ENCODE peak calls at places on chromosomes 16 and 17, in eight cellular contexts. One of them, this sample, is unnamed.

GRCh38 chr16:54424043-54424451 is 137.5 kb upstream of the IRX3 start:
- DNase-seq in fibroblast of pulmonary artery: no peak
- DNase-seq in small intestine: no peak
- DNase-seq in HCEC 1CT: no peak
- DNase-seq in endothelial cell: no peak
- DNase-seq in activated CD4-positive, CD25-positive, alpha-beta regulatory T cell: no peak
- DNase-seq in ELR: peak; percentile 57
- DNase-seq in putamen: no peak
- DNase-seq in this sample: no peak

GRCh38 chr16:27824786-27825185 is 238.7 kb downstream of the GSG1L start:
- DNase-seq in activated CD4-positive, CD25-positive, alpha-beta regulatory T cell: no peak
- DNase-seq in HCEC 1CT: no peak
- DNase-seq in ELR: no peak
- DNase-seq in putamen: no peak
- DNase-seq in small intestine: no peak
- DNase-seq in endothelial cell: no peak
- DNase-seq in fibroblast of pulmonary artery: no peak
- DNase-seq in this sample: no peak

GRCh38 chr16:1787056-1787321 is 4.2 kb downstream of the NUBP2 start:
- DNase-seq in HCEC 1CT: no peak
- DNase-seq in ELR: no peak
- DNase-seq in fibroblast of pulmonary artery: no peak
- DNase-seq in activated CD4-positive, CD25-positive, alpha-beta regulatory T cell: no peak
- DNase-seq in small intestine: no peak
- DNase-seq in endothelial cell: no peak
- DNase-seq in putamen: no peak
- DNase-seq in this sample: no peak

GRCh38 chr16:48591976-48592375 is 18.0 kb downstream of the N4BP1 start:
- DNase-seq in HCEC 1CT: no peak
- DNase-seq in ELR: no peak
- DNase-seq in endothelial cell: no peak
- DNase-seq in activated CD4-positive, CD25-positive, alpha-beta regulatory T cell: no peak
- DNase-seq in fibroblast of pulmonary artery: no peak
- DNase-seq in small intestine: peak; percentile 21
- DNase-seq in putamen: no peak
- DNase-seq in this sample: no peak

GRCh38 chr17:71472809-71473789 is 647.7 kb upstream of the SOX9 start:
- DNase-seq in putamen: peak; percentile 22
- DNase-seq in ELR: peak; percentile 82
- DNase-seq in activated CD4-positive, CD25-positive, alpha-beta regulatory T cell: no peak
- DNase-seq in endothelial cell: peak; percentile 31
- DNase-seq in HCEC 1CT: peak; percentile 42
- DNase-seq in small intestine: peak; percentile 64
- DNase-seq in fibroblast of pulmonary artery: peak; percentile 76
- DNase-seq in this sample: peak; percentile 62

GRCh38 chr17:78679495-78680395 is 102.3 kb downstream of the CYTH1 start:
- DNase-seq in fibroblast of pulmonary artery: no peak
- DNase-seq in small intestine: no peak
- DNase-seq in putamen: no peak
- DNase-seq in endothelial cell: no peak
- DNase-seq in ELR: no peak
- DNase-seq in activated CD4-positive, CD25-positive, alpha-beta regulatory T cell: no peak
- DNase-seq in HCEC 1CT: no peak
- DNase-seq in this sample: no peak

GRCh38 chr17:65749479-65749878 is 188.0 kb upstream of the AXIN2 start:
- DNase-seq in endothelial cell: no peak
- DNase-seq in activated CD4-positive, CD25-positive, alpha-beta regulatory T cell: no peak
- DNase-seq in fibroblast of pulmonary artery: peak; percentile 46
- DNase-seq in ELR: peak; percentile 65
- DNase-seq in small intestine: no peak
- DNase-seq in HCEC 1CT: peak; percentile 34
- DNase-seq in putamen: no peak
- DNase-seq in this sample: no peak

GRCh38 chr17:53719229-53719628 is 103.5 kb upstream of the KIF2B start:
- DNase-seq in ELR: peak; percentile 13
- DNase-seq in HCEC 1CT: no peak
- DNase-seq in activated CD4-positive, CD25-positive, alpha-beta regulatory T cell: no peak
- DNase-seq in fibroblast of pulmonary artery: no peak
- DNase-seq in putamen: no peak
- DNase-seq in endothelial cell: no peak
- DNase-seq in small intestine: no peak
- DNase-seq in this sample: no peak

GRCh38 chr17:74201250-74201649 is 2.2 kb upstream of the RPL38 start:
- DNase-seq in HCEC 1CT: peak; percentile 71
- DNase-seq in fibroblast of pulmonary artery: peak; percentile 69
- DNase-seq in activated CD4-positive, CD25-positive, alpha-beta regulatory T cell: no peak
- DNase-seq in small intestine: peak; percentile 38
- DNase-seq in endothelial cell: no peak
- DNase-seq in ELR: peak; percentile 39
- DNase-seq in putamen: no peak
- DNase-seq in this sample: peak; percentile 69

GRCh38 chr17:64155751-64156544 is 26.0 kb upstream of the ERN1 start:
- DNase-seq in fibroblast of pulmonary artery: peak; percentile 74
- DNase-seq in small intestine: no peak
- DNase-seq in ELR: peak; percentile 13
- DNase-seq in activated CD4-positive, CD25-positive, alpha-beta regulatory T cell: no peak
- DNase-seq in endothelial cell: no peak
- DNase-seq in HCEC 1CT: no peak
- DNase-seq in putamen: peak; percentile 95
- DNase-seq in this sample: no peak

GRCh38 chr17:79790805-79791353 is 6.0 kb downstream of the CBX8 start:
- DNase-seq in small intestine: no peak
- DNase-seq in endothelial cell: no peak
- DNase-seq in fibroblast of pulmonary artery: no peak
- DNase-seq in ELR: no peak
- DNase-seq in activated CD4-positive, CD25-positive, alpha-beta regulatory T cell: no peak
- DNase-seq in HCEC 1CT: no peak
- DNase-seq in putamen: no peak
- DNase-seq in this sample: no peak

GRCh38 chr17:18037482-18037881 is 1.5 kb downstream of the ATPAF2 start:
- DNase-seq in activated CD4-positive, CD25-positive, alpha-beta regulatory T cell: no peak
- DNase-seq in ELR: no peak
- DNase-seq in fibroblast of pulmonary artery: no peak
- DNase-seq in putamen: no peak
- DNase-seq in endothelial cell: no peak
- DNase-seq in HCEC 1CT: no peak
- DNase-seq in small intestine: no peak
- DNase-seq in this sample: no peak

GRCh38 chr17:14011740-14012405 is 57.4 kb upstream of the COX10 start:
- DNase-seq in activated CD4-positive, CD25-positive, alpha-beta regulatory T cell: no peak
- DNase-seq in small intestine: no peak
- DNase-seq in ELR: no peak
- DNase-seq in HCEC 1CT: no peak
- DNase-seq in fibroblast of pulmonary artery: no peak
- DNase-seq in endothelial cell: peak; percentile 7
- DNase-seq in putamen: no peak
- DNase-seq in this sample: no peak

GRCh38 chr16:4801962-4802658 is at the start of gene ROGDI:
- DNase-seq in fibroblast of pulmonary artery: peak; percentile 31
- DNase-seq in putamen: peak; percentile 73
- DNase-seq in ELR: peak; percentile 63
- DNase-seq in activated CD4-positive, CD25-positive, alpha-beta regulatory T cell: peak; percentile 44
- DNase-seq in endothelial cell: peak; percentile 57
- DNase-seq in HCEC 1CT: peak; percentile 3
- DNase-seq in small intestine: peak; percentile 95
- DNase-seq in this sample: peak; percentile 90

GRCh38 chr17:44795421-44795820 is 34.7 kb downstream of the GJC1 start:
- DNase-seq in fibroblast of pulmonary artery: no peak
- DNase-seq in endothelial cell: no peak
- DNase-seq in activated CD4-positive, CD25-positive, alpha-beta regulatory T cell: no peak
- DNase-seq in HCEC 1CT: no peak
- DNase-seq in small intestine: no peak
- DNase-seq in putamen: no peak
- DNase-seq in ELR: no peak
- DNase-seq in this sample: no peak

GRCh38 chr17:1957037-1957436 is 68.1 kb downstream of the RTN4RL1 start:
- DNase-seq in ELR: peak; percentile 28
- DNase-seq in HCEC 1CT: peak; percentile 11
- DNase-seq in small intestine: no peak
- DNase-seq in fibroblast of pulmonary artery: no peak
- DNase-seq in endothelial cell: no peak
- DNase-seq in activated CD4-positive, CD25-positive, alpha-beta regulatory T cell: no peak
- DNase-seq in putamen: no peak
- DNase-seq in this sample: no peak

GRCh38 chr17:1511290-1511689 is 5.1 kb downstream of the INPP5K start:
- DNase-seq in putamen: no peak
- DNase-seq in ELR: no peak
- DNase-seq in fibroblast of pulmonary artery: peak; percentile 51
- DNase-seq in HCEC 1CT: no peak
- DNase-seq in endothelial cell: no peak
- DNase-seq in activated CD4-positive, CD25-positive, alpha-beta regulatory T cell: no peak
- DNase-seq in small intestine: no peak
- DNase-seq in this sample: no peak

GRCh38 chr17:48262982-48263586 is 155.5 kb downstream of the SNX11 start:
- DNase-seq in ELR: peak; percentile 60
- DNase-seq in fibroblast of pulmonary artery: peak; percentile 39
- DNase-seq in endothelial cell: no peak
- DNase-seq in activated CD4-positive, CD25-positive, alpha-beta regulatory T cell: no peak
- DNase-seq in putamen: no peak
- DNase-seq in HCEC 1CT: peak; percentile 38
- DNase-seq in small intestine: no peak
- DNase-seq in this sample: peak; percentile 33

GRCh38 chr17:67718325-67718941 is 697 bp downstream of the NOL11 start:
- DNase-seq in HCEC 1CT: peak; percentile 7
- DNase-seq in ELR: peak; percentile 84
- DNase-seq in endothelial cell: no peak
- DNase-seq in fibroblast of pulmonary artery: peak; percentile 21
- DNase-seq in putamen: no peak
- DNase-seq in small intestine: peak; percentile 16
- DNase-seq in activated CD4-positive, CD25-positive, alpha-beta regulatory T cell: no peak
- DNase-seq in this sample: no peak